ENCODE peak calls at places on chromosomes 7 and 10, in five cellular contexts. E, L, M, Y and D are unnamed samples.
A peak's percentile ranks its signal among the peaks of the same experiment; 100 is the strongest.

GRCh38 chr10:64385355-64385754 is 864.2 kb downstream of the REEP3 start:
- DNase-seq in E (peak; percentile 56), L (no peak), M (no peak), Y (no peak), D (no peak)

GRCh38 chr10:58511765-58512469 is 755 bp upstream of the BICC1 start:
- DNase-seq in E (peak; percentile 8), L (no peak), M (no peak), Y (no peak), D (no peak)

GRCh38 chr10:76388321-76388720 is 956.9 kb downstream of the LRMDA start:
- DNase-seq in E (no peak), L (no peak), M (no peak), Y (no peak), D (no peak)

GRCh38 chr7:37035631-37036030 is 311.3 kb upstream of the AOAH start:
- DNase-seq in E (no peak), L (no peak), M (no peak), Y (no peak), D (no peak)

GRCh38 chr10:72095195-72095594 is 6.8 kb upstream of the SPOCK2 start:
- DNase-seq in E (no peak), L (no peak), M (no peak), Y (no peak), D (no peak)

GRCh38 chr10:25232229-25232628 is 57.4 kb downstream of the GPR158 start:
- DNase-seq in E (no peak), L (no peak), M (no peak), Y (no peak), D (no peak)

GRCh38 chr10:72886596-72887522 is 6.7 kb upstream of the OIT3 start:
- DNase-seq in E (peak; percentile 65), L (no peak), M (no peak), Y (no peak), D (no peak)

GRCh38 chr7:87220734-87221215 is 1.2 kb upstream of the TMEM243 start:
- DNase-seq in E (no peak), L (no peak), M (peak; percentile 30), Y (peak; percentile 42), D (no peak)

GRCh38 chr10:88827718-88828117 is 23.9 kb downstream of the ANKRD22 start:
- DNase-seq in E (no peak), L (no peak), M (no peak), Y (no peak), D (no peak)

GRCh38 chr7:127667017-127667670 is 15.2 kb downstream of the SND1 start:
- DNase-seq in E (no peak), L (no peak), M (no peak), Y (peak; percentile 86), D (no peak)

GRCh38 chr10:3554121-3554522 is 230.9 kb downstream of the KLF6 start:
- DNase-seq in E (no peak), L (no peak), M (no peak), Y (no peak), D (no peak)